ENCODE peak calls at places on chromosome X, in four cellular contexts. J is IMR-90, H is left ventricle myocardium inferior, N is RWPE1. V is an unnamed sample.

GRCh38 chrX:8105531-8105930 is 65.5 kb downstream of the VCX2 start:
- DNase-seq in N (no peak), J (no peak), H (no peak), V (no peak)

GRCh38 chrX:47351706-47352105 is 18.7 kb upstream of the ZNF157 start:
- DNase-seq in N (no peak), H (no peak), J (peak; percentile 60), V (no peak)

GRCh38 chrX:96685205-96686099 is 810 bp downstream of the DIAPH2 start:
- DNase-seq in H (peak; percentile 21), N (peak; percentile 7), J (peak; percentile 55), V (no peak)

GRCh38 chrX:51614353-51614752 is 4.4 kb downstream of the CENPVL3 start:
- DNase-seq in J (peak; percentile 59), H (no peak), N (peak; percentile 13), V (no peak)

GRCh38 chrX:39819921-39820849 is 277.6 kb downstream of the BCOR start:
- DNase-seq in H (no peak), J (no peak), N (no peak), V (no peak)

GRCh38 chrX:29824176-29824906 is 391.0 kb upstream of the MAGEB2 start:
- DNase-seq in H (no peak), N (no peak), J (no peak), V (no peak)

GRCh38 chrX:84501798-84502628 is at the start of gene HDX:
- DNase-seq in N (peak; percentile 30), H (peak; percentile 84), J (peak; percentile 81), V (no peak)

GRCh38 chrX:40471965-40472648 is 108.7 kb upstream of the ATP6AP2 start:
- DNase-seq in H (no peak), N (peak; percentile 50), J (peak; percentile 84), V (no peak)

GRCh38 chrX:80335062-80335830 is 85.0 kb upstream of the TENT5D start:
- DNase-seq in H (peak; percentile 26), J (no peak), N (no peak), V (no peak)
- TF ChIP-seq CTCF in H (no peak), J (no peak), N (no peak), V (no peak)

DNA sequence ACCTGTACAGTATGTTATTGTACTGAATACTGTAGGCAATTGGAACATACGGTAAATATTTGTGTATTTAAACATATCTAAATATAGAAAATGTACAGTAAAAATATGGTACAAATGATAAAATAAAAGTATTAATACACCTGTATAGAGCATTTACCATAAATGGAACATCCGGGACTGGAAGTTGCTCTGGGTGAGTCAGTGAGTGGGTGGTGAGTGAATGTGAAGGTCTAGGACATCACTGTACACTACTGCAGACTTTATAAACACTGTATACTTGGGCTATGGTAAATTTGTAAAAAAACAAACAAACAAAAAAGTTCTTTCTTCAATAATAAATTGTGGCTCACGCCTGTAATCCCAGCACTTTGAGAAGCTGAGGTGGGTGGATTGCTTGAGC is 52.4 kb upstream of the FHL1 start:
- DNase-seq in J (peak; percentile 10), N (peak; percentile 0), H (no peak), V (no peak)
- TF ChIP-seq CTCF in J (no peak), N (no peak), H (no peak), V (no peak)

DNA sequence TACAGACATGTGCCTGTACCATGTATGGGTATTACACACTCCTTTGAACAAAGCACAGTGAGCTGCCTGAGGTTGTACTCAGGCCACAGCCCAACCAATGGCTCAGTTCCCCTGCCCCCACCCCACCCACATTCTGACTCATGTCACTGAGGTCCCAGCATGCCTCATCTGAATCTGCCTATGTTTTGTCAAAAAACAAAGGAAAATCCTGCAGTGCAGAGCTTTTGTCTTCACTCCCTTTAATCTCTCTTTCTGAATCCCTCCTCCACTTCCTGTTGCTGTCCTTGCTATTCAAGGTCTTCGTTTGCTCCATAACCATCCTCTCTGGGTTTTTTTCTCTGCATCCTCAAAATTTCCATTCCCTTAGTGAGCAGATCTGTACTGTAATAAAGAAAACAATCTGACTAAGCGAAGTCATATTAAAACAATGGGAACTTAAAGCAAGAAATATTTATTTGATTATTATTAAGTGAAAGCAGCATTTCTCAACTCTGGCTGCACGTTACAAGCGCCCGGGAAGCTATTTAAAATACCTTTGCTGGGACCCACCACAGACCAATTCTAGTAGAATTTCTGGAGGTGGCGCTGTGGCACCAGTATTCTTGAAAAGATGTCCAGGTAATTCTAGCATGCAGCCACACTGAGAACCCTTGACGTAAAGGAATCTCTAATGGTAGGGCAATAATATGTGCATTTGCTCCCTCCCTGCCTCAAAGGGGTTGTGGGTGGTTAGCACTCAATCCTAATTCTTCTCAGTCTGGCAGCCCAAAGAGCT is 8.8 kb downstream of the GUCY2F start:
- DNase-seq in N (peak; percentile 4), H (no peak), J (peak; percentile 31), V (no peak)
- TF ChIP-seq CTCF in N (no peak), H (no peak), J (peak; percentile 19), V (no peak)

GRCh38 chrX:104913348-104913747 is 307.1 kb downstream of the TEX13A start:
- DNase-seq in H (no peak), J (no peak), N (peak; percentile 0), V (no peak)
- TF ChIP-seq CTCF in H (peak; percentile 44), J (peak; percentile 7), N (peak; percentile 31), V (peak; percentile 30)

GRCh38 chrX:13597928-13598327 is 28.5 kb downstream of the EGFL6 start:
- DNase-seq in J (peak; percentile 6), H (no peak), N (no peak), V (no peak)
- TF ChIP-seq CTCF in J (no peak), H (no peak), N (no peak), V (no peak)

V was measured in D721Med.